ENCODE peak calls at places on chromosomes 2 and 18, in ten cellular contexts. E, Z, Y, G, C, H, O, J, U and K are unnamed samples.

GRCh38 chr18:58599106-58599505 is 29.8 kb downstream of the ALPK2 start:
- DNase-seq in E (no peak), Z (no peak), Y (no peak), G (no peak), C (peak), H (no peak), O (peak), J (no peak), U (no peak), K (peak)

GRCh38 chr2:206989306-206989705 is 50.0 kb downstream of the CPO start:
- DNase-seq in E (peak), Z (peak), Y (no peak), G (no peak), C (peak), H (no peak), O (no peak), J (no peak), U (peak), K (peak)

GRCh38 chr18:49704334-49704733 is 109.0 kb downstream of the ACAA2 start:
- DNase-seq in E (no peak), Z (no peak), Y (no peak), G (no peak), C (no peak), H (no peak), O (no peak), J (no peak), U (no peak), K (no peak)

GRCh38 chr18:58943896-58944295 is 79.2 kb downstream of the ZNF532 start:
- DNase-seq in E (no peak), Z (no peak), Y (no peak), G (no peak), C (no peak), H (no peak), O (no peak), J (no peak), U (no peak), K (no peak)

GRCh38 chr2:153059338-153060052 is 341.1 kb downstream of the ARL6IP6 start:
- DNase-seq in E (no peak), Z (peak), Y (no peak), G (no peak), C (peak), H (no peak), O (peak), J (no peak), U (no peak), K (peak)

GRCh38 chr2:157473585-157473984 is 29.7 kb upstream of the CYTIP start:
- DNase-seq in E (no peak), Z (no peak), Y (no peak), G (no peak), C (no peak), H (no peak), O (no peak), J (no peak), U (no peak), K (no peak)

GRCh38 chr18:9986156-9986930 is 72.5 kb downstream of the VAPA start:
- DNase-seq in E (no peak), Z (no peak), Y (no peak), G (no peak), C (no peak), H (no peak), O (no peak), J (no peak), U (no peak), K (no peak)

GRCh38 chr2:10377052-10377746 is 70.9 kb downstream of the ODC1 start:
- DNase-seq in E (no peak), Z (peak), Y (no peak), G (no peak), C (no peak), H (no peak), O (no peak), J (no peak), U (no peak), K (no peak)

GRCh38 chr2:210475726-210476125 is 833 bp downstream of the LANCL1 start:
- DNase-seq in E (no peak), Z (no peak), Y (no peak), G (no peak), C (no peak), H (no peak), O (no peak), J (no peak), U (no peak), K (no peak)

GRCh38 chr2:239266779-239267410 is 133.9 kb downstream of the HDAC4 start:
- DNase-seq in E (peak), Z (no peak), Y (no peak), G (no peak), C (no peak), H (no peak), O (no peak), J (no peak), U (no peak), K (no peak)

GRCh38 chr2:151380617-151381235 is 23.3 kb downstream of the TNFAIP6 start:
- DNase-seq in E (no peak), Z (no peak), Y (no peak), G (no peak), C (no peak), H (no peak), O (no peak), J (no peak), U (no peak), K (no peak)